ENCODE peak calls at places on chromosomes 12 and 14, in five cellular contexts. S, N, X, D and B are unnamed samples.

GRCh38 chr12:107131832-107132616 is 38.7 kb upstream of the CRY1 start:
- DNase-seq in S (peak), D (peak), X (peak), N (peak), B (peak)

GRCh38 chr12:10967409-10967808 is 19.3 kb downstream of the TAS2R50 start:
- DNase-seq in S (no peak), X (peak), N (peak), D (no peak), B (no peak)

GRCh38 chr12:60257063-60257462 is 661.2 kb downstream of the SLC16A7 start:
- DNase-seq in N (peak), S (no peak), D (no peak), X (peak), B (no peak)

GRCh38 chr12:70626180-70626579 is 11.0 kb downstream of the PTPRB start:
- DNase-seq in N (no peak), X (no peak), D (no peak), S (no peak), B (no peak)

GRCh38 chr12:48977290-48978281 is 536 bp upstream of the WNT1 start:
- DNase-seq in D (peak), S (peak), X (no peak), N (peak), B (peak)

GRCh38 chr12:69732088-69732487 is 6.6 kb upstream of the RAB3IP start:
- DNase-seq in S (no peak), D (no peak), N (no peak), X (no peak), B (no peak)

GRCh38 chr12:32454075-32454474 is 54.7 kb downstream of the FGD4 start:
- DNase-seq in S (no peak), N (no peak), X (peak), D (no peak), B (no peak)

GRCh38 chr12:59040651-59041050 is 120.3 kb upstream of the LRIG3 start:
- DNase-seq in S (no peak), D (no peak), X (peak), N (peak), B (no peak)

GRCh38 chr12:15474766-15475165 is 152.5 kb downstream of the PTPRO start:
- DNase-seq in X (no peak), N (no peak), D (no peak), S (no peak), B (no peak)

GRCh38 chr12:111035578-111036301 is 115.4 kb upstream of the MYL2 start:
- DNase-seq in X (no peak), D (no peak), N (no peak), S (no peak), B (no peak)

GRCh38 chr14:91284791-91285548 is 40.5 kb upstream of the GPR68 start:
- DNase-seq in N (no peak), D (no peak), X (no peak), S (no peak), B (no peak)

GRCh38 chr12:52361553-52361952 is 5.7 kb downstream of the KRT85 start:
- DNase-seq in S (no peak), N (no peak), D (no peak), X (no peak), B (no peak)

GRCh38 chr12:94875525-94875924 is 128.0 kb downstream of the NDUFA12 start:
- DNase-seq in S (peak), X (no peak), N (no peak), D (peak), B (peak)

GRCh38 chr12:6852651-6853354 is 853 bp downstream of the USP5 start:
- DNase-seq in X (no peak), S (no peak), N (peak), D (no peak), B (peak)

GRCh38 chr12:57754411-57755193 is at the start of gene MARCHF9:
- DNase-seq in D (peak), N (no peak), X (no peak), S (peak), B (peak)